ENCODE peak calls at places on chromosome 4, in four cellular contexts. One of them, this sample, is unnamed.

GRCh38 chr4:155526452-155527169 is 140.0 kb upstream of the GUCY1A1 start:
- DNase-seq in fibroblast of pulmonary artery: peak; percentile 11
- DNase-seq in Peyer's patch: no peak
- DNase-seq in fibroblast of lung: peak; percentile 88
- DNase-seq in this sample: peak; percentile 21

GRCh38 chr4:138494931-138495330 is 252.8 kb upstream of the SLC7A11 start:
- DNase-seq in fibroblast of lung: no peak
- DNase-seq in fibroblast of pulmonary artery: peak; percentile 67
- DNase-seq in Peyer's patch: no peak
- DNase-seq in this sample: peak; percentile 58

GRCh38 chr4:77141964-77142641 is 14.9 kb upstream of the CCNG2 start:
- DNase-seq in Peyer's patch: no peak
- DNase-seq in fibroblast of pulmonary artery: no peak
- DNase-seq in fibroblast of lung: no peak
- DNase-seq in this sample: no peak

GRCh38 chr4:141154725-141155124 is 21.5 kb upstream of the RNF150 start:
- DNase-seq in fibroblast of lung: no peak
- DNase-seq in Peyer's patch: no peak
- DNase-seq in fibroblast of pulmonary artery: no peak
- DNase-seq in this sample: no peak

GRCh38 chr4:6885953-6886557 is 23.6 kb upstream of the TBC1D14 start:
- DNase-seq in fibroblast of lung: peak; percentile 49
- DNase-seq in Peyer's patch: peak; percentile 74
- DNase-seq in fibroblast of pulmonary artery: peak; percentile 52
- DNase-seq in this sample: peak; percentile 85

GRCh38 chr4:43457866-43458265 is 565.4 kb downstream of the GRXCR1 start:
- DNase-seq in fibroblast of lung: no peak
- DNase-seq in fibroblast of pulmonary artery: no peak
- DNase-seq in Peyer's patch: no peak
- DNase-seq in this sample: peak; percentile 2

GRCh38 chr4:8019396-8020365 is 80.0 kb upstream of the AFAP1 start:
- DNase-seq in fibroblast of pulmonary artery: no peak
- DNase-seq in fibroblast of lung: no peak
- DNase-seq in Peyer's patch: peak; percentile 68
- DNase-seq in this sample: no peak

GRCh38 chr4:20883231-20883630 is 183.0 kb downstream of the PACRGL start:
- DNase-seq in fibroblast of lung: no peak
- DNase-seq in Peyer's patch: no peak
- DNase-seq in fibroblast of pulmonary artery: no peak
- DNase-seq in this sample: no peak

GRCh38 chr4:38943355-38943754 is 75.7 kb downstream of the FAM114A1 start:
- DNase-seq in fibroblast of lung: peak; percentile 98
- DNase-seq in Peyer's patch: peak; percentile 69
- DNase-seq in fibroblast of pulmonary artery: peak; percentile 58
- DNase-seq in this sample: no peak

GRCh38 chr4:42915484-42915883 is 23.0 kb downstream of the GRXCR1 start:
- DNase-seq in Peyer's patch: no peak
- DNase-seq in fibroblast of pulmonary artery: no peak
- DNase-seq in fibroblast of lung: no peak
- DNase-seq in this sample: no peak

GRCh38 chr4:127113852-127114362 is 518.9 kb upstream of the INTU start:
- DNase-seq in Peyer's patch: no peak
- DNase-seq in fibroblast of pulmonary artery: no peak
- DNase-seq in fibroblast of lung: no peak
- DNase-seq in this sample: no peak

GRCh38 chr4:175998782-175999181 is 66.9 kb upstream of the WDR17 start:
- DNase-seq in Peyer's patch: no peak
- DNase-seq in fibroblast of pulmonary artery: peak; percentile 1
- DNase-seq in fibroblast of lung: peak; percentile 5
- DNase-seq in this sample: no peak

GRCh38 chr4:25913056-25913850 is 767 bp upstream of the SMIM20 start:
- DNase-seq in Peyer's patch: peak; percentile 87
- DNase-seq in fibroblast of lung: no peak
- DNase-seq in fibroblast of pulmonary artery: no peak
- DNase-seq in this sample: peak; percentile 22

GRCh38 chr4:173178144-173178543 is 9.5 kb downstream of the GALNT7 start:
- DNase-seq in fibroblast of pulmonary artery: no peak
- DNase-seq in Peyer's patch: no peak
- DNase-seq in fibroblast of lung: no peak
- DNase-seq in this sample: no peak

GRCh38 chr4:76634239-76634638 is 199.2 kb downstream of the SHROOM3 start:
- DNase-seq in fibroblast of pulmonary artery: peak; percentile 60
- DNase-seq in fibroblast of lung: peak; percentile 62
- DNase-seq in Peyer's patch: no peak
- DNase-seq in this sample: peak; percentile 92

GRCh38 chr4:141884070-141884469 is 247.7 kb downstream of the IL15 start:
- DNase-seq in Peyer's patch: no peak
- DNase-seq in fibroblast of pulmonary artery: no peak
- DNase-seq in fibroblast of lung: no peak
- DNase-seq in this sample: no peak

GRCh38 chr4:56506110-56506705 is 617 bp downstream of the ARL9 start:
- DNase-seq in fibroblast of lung: peak; percentile 13
- DNase-seq in Peyer's patch: no peak
- DNase-seq in fibroblast of pulmonary artery: no peak
- DNase-seq in this sample: no peak

GRCh38 chr4:165326831-165327210 is 648 bp upstream of the MSMO1 start:
- DNase-seq in fibroblast of lung: peak; percentile 39
- DNase-seq in Peyer's patch: peak; percentile 71
- DNase-seq in fibroblast of pulmonary artery: peak; percentile 49
- DNase-seq in this sample: peak; percentile 27

GRCh38 chr4:89410687-89411086 is 103.1 kb upstream of the GPRIN3 start:
- DNase-seq in fibroblast of lung: no peak
- DNase-seq in fibroblast of pulmonary artery: peak; percentile 62
- DNase-seq in Peyer's patch: no peak
- DNase-seq in this sample: peak; percentile 57

GRCh38 chr4:119543187-119543586 is 85.4 kb downstream of the PDE5A start:
- DNase-seq in Peyer's patch: no peak
- DNase-seq in fibroblast of lung: no peak
- DNase-seq in fibroblast of pulmonary artery: no peak
- DNase-seq in this sample: no peak
- TF ChIP-seq CTCF in Peyer's patch: no peak
- TF ChIP-seq CTCF in fibroblast of lung: no peak
- TF ChIP-seq CTCF in fibroblast of pulmonary artery: no peak
- TF ChIP-seq CTCF in this sample: no peak

GRCh38 chr4:163344147-163345050 is 707 bp downstream of the NPY5R start:
- DNase-seq in Peyer's patch: no peak
- DNase-seq in fibroblast of lung: no peak
- DNase-seq in fibroblast of pulmonary artery: no peak
- DNase-seq in this sample: no peak

DNA sequence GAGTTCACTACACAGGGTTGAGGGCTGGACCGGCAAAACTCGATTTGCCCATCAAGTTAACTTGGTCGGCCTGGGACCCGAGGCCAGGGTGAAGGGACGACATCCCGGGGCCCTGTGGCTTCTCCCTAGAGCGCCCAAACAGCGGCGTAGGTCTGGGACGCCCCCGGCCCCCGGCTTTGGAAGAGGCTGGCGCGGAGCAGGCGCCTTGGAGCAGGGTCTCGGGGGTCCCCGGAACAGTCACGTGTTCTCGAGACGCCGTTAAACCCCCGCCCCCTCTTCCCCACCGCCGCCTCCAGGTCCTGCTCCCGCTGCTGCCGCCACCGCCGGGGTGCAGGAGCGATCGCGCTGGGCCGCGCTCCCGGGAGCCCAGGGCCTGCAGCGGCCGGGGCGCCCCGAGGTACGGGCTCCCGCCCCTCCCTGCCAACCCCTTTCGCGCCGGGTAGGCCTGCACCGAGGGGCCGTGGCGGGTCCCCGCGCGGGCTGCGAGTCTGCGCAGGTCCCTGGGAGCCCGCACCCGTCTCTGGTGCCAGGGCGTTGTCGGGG is at the start of gene NPY5R:
- DNase-seq in Peyer's patch: no peak
- DNase-seq in fibroblast of lung: no peak
- DNase-seq in fibroblast of pulmonary artery: no peak
- DNase-seq in this sample: no peak
- H3K4me3 ChIP-seq in Peyer's patch: peak within 1 kb of the TSS; percentile 29
- H3K4me3 ChIP-seq in fibroblast of lung: no peak within 1 kb of the TSS
- H3K4me3 ChIP-seq in fibroblast of pulmonary artery: peak within 1 kb of the TSS; percentile 13
- H3K4me3 ChIP-seq in this sample: no peak within 1 kb of the TSS

GRCh38 chr4:53656421-53656981 is 65.2 kb upstream of the LNX1 start:
- DNase-seq in fibroblast of pulmonary artery: peak; percentile 71
- DNase-seq in fibroblast of lung: peak; percentile 67
- DNase-seq in Peyer's patch: no peak
- DNase-seq in this sample: peak; percentile 85
- TF ChIP-seq CTCF in fibroblast of pulmonary artery: peak; percentile 73
- TF ChIP-seq CTCF in fibroblast of lung: peak; percentile 71
- TF ChIP-seq CTCF in Peyer's patch: peak; percentile 42
- TF ChIP-seq CTCF in this sample: peak; percentile 93

DNA sequence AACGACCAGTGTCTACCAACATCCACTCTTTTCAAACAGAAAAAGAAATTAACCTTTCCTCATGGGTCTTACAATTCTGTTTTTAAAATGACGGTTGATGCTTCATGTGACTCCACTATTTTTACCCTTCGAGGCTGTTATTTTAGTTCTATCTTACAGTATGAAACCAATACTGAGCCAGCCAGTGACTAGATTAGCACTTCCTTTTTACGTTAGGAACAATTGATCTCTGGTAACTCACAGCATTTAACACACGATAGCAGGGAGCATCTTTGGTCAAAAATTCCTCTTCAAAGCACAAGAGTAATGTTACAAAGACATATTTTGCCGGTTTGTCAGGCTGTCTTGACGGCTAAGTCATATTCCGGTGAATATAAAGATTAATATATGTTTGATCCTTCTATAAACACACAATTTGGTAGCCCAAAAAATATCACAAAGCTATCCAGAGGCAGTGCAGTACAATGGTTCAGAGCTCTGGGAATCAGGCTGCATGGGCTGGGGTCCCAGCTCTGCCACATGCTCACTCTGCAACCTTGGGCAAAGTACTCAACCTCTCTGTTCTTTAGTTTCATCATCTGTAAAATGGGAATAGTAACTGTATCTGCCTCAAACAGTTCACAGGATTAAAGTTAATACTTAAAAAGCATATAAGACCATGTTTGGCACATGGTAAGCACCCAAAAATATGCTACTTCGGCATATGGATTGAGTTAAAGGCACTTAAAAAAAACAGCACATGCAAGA is 62.9 kb upstream of the TXK start:
- DNase-seq in fibroblast of lung: no peak
- DNase-seq in Peyer's patch: no peak
- DNase-seq in fibroblast of pulmonary artery: no peak
- DNase-seq in this sample: no peak
- H3K4me3 ChIP-seq in fibroblast of lung: no peak overlapping the region
- H3K4me3 ChIP-seq in Peyer's patch: no peak overlapping the region
- H3K4me3 ChIP-seq in fibroblast of pulmonary artery: no peak overlapping the region
- H3K4me3 ChIP-seq in this sample: no peak overlapping the region

DNA sequence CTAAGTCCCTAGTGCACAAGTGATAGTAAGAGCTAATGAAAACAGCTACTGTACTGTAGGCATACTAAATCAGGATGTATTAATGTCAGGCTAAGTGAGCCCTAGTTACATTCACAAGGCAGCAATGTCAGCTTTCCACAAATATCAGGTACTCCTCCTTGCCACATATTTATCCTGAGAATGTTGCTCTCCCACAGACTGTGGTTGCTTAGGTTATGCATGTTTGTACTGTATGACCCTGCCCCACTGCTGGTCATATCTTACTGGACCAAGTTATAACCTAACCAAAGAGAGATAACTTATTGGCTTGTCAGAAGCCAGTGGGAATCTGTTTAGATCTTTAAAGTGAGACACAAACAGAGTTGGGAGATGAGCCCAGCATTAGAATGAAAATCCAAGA is 241.0 kb downstream of the SLC39A8 start:
- DNase-seq in fibroblast of lung: no peak
- DNase-seq in fibroblast of pulmonary artery: no peak
- DNase-seq in Peyer's patch: no peak
- DNase-seq in this sample: no peak
- TF ChIP-seq CTCF in fibroblast of lung: no peak
- TF ChIP-seq CTCF in fibroblast of pulmonary artery: no peak
- TF ChIP-seq CTCF in Peyer's patch: no peak
- TF ChIP-seq CTCF in this sample: no peak

GRCh38 chr4:98564847-98565246 is 93.6 kb downstream of the TSPAN5 start:
- DNase-seq in fibroblast of pulmonary artery: no peak
- DNase-seq in Peyer's patch: no peak
- DNase-seq in fibroblast of lung: no peak
- DNase-seq in this sample: no peak

GRCh38 chr4:98566491-98567008 is 91.9 kb downstream of the TSPAN5 start:
- DNase-seq in Peyer's patch: no peak
- DNase-seq in fibroblast of pulmonary artery: peak; percentile 59
- DNase-seq in fibroblast of lung: peak; percentile 79
- DNase-seq in this sample: peak; percentile 50

GRCh38 chr4:98567611-98568010 is 90.8 kb downstream of the TSPAN5 start:
- DNase-seq in Peyer's patch: no peak
- DNase-seq in fibroblast of pulmonary artery: no peak
- DNase-seq in fibroblast of lung: no peak
- DNase-seq in this sample: no peak

GRCh38 chr4:98568896-98569663 is 89.3 kb downstream of the TSPAN5 start:
- DNase-seq in Peyer's patch: no peak
- DNase-seq in fibroblast of lung: no peak
- DNase-seq in fibroblast of pulmonary artery: peak; percentile 24
- DNase-seq in this sample: peak; percentile 56

DNA sequence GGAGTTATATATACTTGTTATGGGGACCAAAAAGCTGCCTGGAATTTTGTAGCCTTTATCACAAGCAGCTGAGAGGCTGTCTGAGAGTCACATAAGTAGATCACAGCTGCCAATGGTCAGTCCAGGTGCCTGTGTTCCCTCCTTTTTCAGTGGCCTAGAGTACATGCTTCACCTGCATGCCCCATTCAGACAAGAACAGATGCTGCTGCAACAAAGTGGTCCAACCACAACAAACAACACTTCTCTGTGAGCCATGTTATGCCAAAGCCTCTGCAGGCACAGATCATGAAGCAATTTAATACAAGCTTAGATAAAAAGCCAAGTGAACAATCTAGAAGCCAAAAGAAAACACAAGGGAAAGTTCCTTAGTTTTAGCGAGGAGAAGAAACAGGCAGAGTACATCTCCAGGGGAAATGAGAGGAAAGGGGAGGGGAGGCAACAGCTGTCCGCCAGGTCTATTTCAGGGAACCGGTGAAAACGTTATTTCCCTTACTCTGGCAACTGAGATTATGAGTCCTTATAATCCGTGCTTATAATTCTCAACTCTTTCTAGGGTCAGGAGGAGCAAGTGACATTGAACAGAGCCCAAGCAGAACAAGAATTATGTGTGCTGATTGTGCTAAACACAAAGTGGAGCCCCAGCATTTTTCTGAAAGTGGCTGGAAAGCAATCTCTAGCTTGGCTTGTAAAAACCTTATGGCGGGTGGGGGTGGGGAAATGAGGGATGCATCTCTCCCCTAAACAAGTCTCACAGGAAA is 92.6 kb downstream of the TSPAN5 start:
- DNase-seq in fibroblast of lung: no peak
- DNase-seq in fibroblast of pulmonary artery: no peak
- DNase-seq in Peyer's patch: no peak
- DNase-seq in this sample: no peak
- H3K4me3 ChIP-seq in fibroblast of lung: no peak overlapping the region
- H3K4me3 ChIP-seq in fibroblast of pulmonary artery: no peak overlapping the region
- H3K4me3 ChIP-seq in Peyer's patch: no peak overlapping the region
- H3K4me3 ChIP-seq in this sample: no peak overlapping the region

This sample was measured in AG10803.